ENCODE peak calls at places on chromosome 21, in four cellular contexts. E is keratinocyte, Z is DND-41, K is HCT116. H is an unnamed sample.
A peak's percentile ranks its signal among the peaks of the same experiment; 100 is the strongest.

GRCh38 chr21:31750843-31751242 is 18.9 kb upstream of the SCAF4 start:
- DNase-seq in Z (no peak), E (no peak), K (peak; percentile 50), H (no peak)

GRCh38 chr21:31557956-31558838 is 101.3 kb upstream of the SOD1 start:
- DNase-seq in K (no peak), Z (peak; percentile 59), E (no peak), H (peak; percentile 71)

GRCh38 chr21:43609501-43610340 is 49.6 kb downstream of the HSF2BP start:
- DNase-seq in E (no peak), Z (no peak), K (no peak), H (no peak)

GRCh38 chr21:23008803-23009202 is 2010.6 kb downstream of the NCAM2 start:
- DNase-seq in K (no peak), E (no peak), Z (no peak), H (no peak)

GRCh38 chr21:42641311-42642218 is 11.9 kb upstream of the PDE9A start:
- DNase-seq in E (no peak), Z (no peak), K (no peak), H (no peak)

GRCh38 chr21:32994305-32994704 is 31.4 kb upstream of the OLIG2 start:
- DNase-seq in Z (no peak), E (no peak), K (no peak), H (no peak)

GRCh38 chr21:17045214-17045835 is 467.5 kb upstream of the CXADR start:
- DNase-seq in Z (no peak), K (no peak), E (no peak), H (no peak)

GRCh38 chr21:17708541-17709265 is 96.0 kb upstream of the BTG3 start:
- DNase-seq in K (no peak), E (no peak), Z (no peak), H (no peak)

GRCh38 chr21:37565530-37566223 is 199.1 kb downstream of the DYRK1A start:
- DNase-seq in Z (no peak), E (no peak), K (no peak), H (no peak)

GRCh38 chr21:42677339-42678117 is 24.1 kb downstream of the PDE9A start:
- DNase-seq in E (no peak), Z (peak; percentile 37), K (no peak), H (no peak)

GRCh38 chr21:14690886-14691285 is 144.8 kb upstream of the SAMSN1 start:
- DNase-seq in Z (no peak), E (no peak), K (no peak), H (no peak)

GRCh38 chr21:34583926-34584563 is 30.9 kb downstream of the RCAN1 start:
- DNase-seq in K (no peak), E (no peak), Z (no peak), H (no peak)

GRCh38 chr21:38805282-38806152 is at the start of gene ETS2:
- DNase-seq in E (no peak), K (peak; percentile 87), Z (peak; percentile 97), H (peak; percentile 89)

GRCh38 chr21:37915941-37916794 is at the start of gene KCNJ6:
- DNase-seq in E (no peak), Z (no peak), K (no peak), H (peak; percentile 94)

GRCh38 chr21:17139696-17140095 is 373.1 kb upstream of the CXADR start:
- DNase-seq in E (no peak), Z (peak; percentile 58), K (no peak), H (no peak)

GRCh38 chr21:15423676-15424445 is 305.9 kb upstream of the USP25 start:
- DNase-seq in E (no peak), Z (no peak), K (no peak), H (peak; percentile 74)

GRCh38 chr21:32580949-32581348 is 4.4 kb downstream of the TCP10L start:
- DNase-seq in Z (no peak), E (no peak), K (no peak), H (no peak)

GRCh38 chr21:46562964-46563607 is 41.8 kb downstream of the S100B start:
- DNase-seq in K (no peak), E (no peak), Z (no peak), H (no peak)

GRCh38 chr21:31293986-31294385 is 50.1 kb downstream of the TIAM1 start:
- DNase-seq in Z (no peak), E (no peak), K (peak; percentile 64), H (no peak)

GRCh38 chr21:43786423-43787179 is 2.8 kb upstream of the RRP1 start:
- DNase-seq in E (no peak), Z (no peak), K (no peak), H (no peak)

GRCh38 chr21:31429500-31429899 is 85.4 kb upstream of the TIAM1 start:
- DNase-seq in K (no peak), E (no peak), Z (no peak), H (no peak)

GRCh38 chr21:33403128-33403785 is at the start of gene IFNGR2:
- DNase-seq in Z (peak; percentile 62), K (no peak), E (no peak), H (peak; percentile 77)

DNA sequence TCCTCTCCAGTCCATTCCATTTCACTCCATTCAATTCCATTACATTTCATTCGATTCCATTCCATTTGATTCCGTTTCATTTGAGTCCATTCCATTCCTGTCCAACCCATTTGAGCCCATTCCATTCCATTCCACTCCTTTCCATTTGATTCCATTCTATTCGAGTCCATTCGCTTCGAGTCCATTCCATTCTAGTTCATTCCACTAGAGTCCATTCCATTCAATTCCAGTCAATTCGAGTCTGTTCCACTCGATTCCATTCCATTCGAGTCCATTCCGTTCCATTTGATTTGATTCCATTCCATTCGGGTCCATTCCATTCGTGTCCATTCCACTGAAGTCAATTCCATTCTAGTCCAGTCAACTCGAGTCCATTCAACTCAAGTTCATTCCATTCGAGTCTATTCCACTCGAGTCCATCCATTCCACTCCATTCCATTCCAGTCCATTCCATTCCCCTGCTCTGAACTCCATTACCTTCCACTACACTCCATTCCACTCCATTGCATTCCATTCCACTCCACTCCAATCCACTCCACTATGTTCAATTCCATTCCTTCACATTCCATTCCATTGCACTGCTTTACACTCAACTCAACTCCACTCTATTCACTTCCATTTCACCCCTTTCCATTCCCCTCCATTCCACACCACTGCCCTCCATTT is 2569.4 kb upstream of the TPTE start:
- DNase-seq in K (no peak), E (no peak), Z (no peak), H (no peak)
- H3K9me3 ChIP-seq in K (peaks cover 100% of the 10 kb centered on the region), E (peaks cover 71% of the 10 kb centered on the region), Z (peaks cover 99% of the 10 kb centered on the region), H (peaks cover 96% of the 10 kb centered on the region)

DNA sequence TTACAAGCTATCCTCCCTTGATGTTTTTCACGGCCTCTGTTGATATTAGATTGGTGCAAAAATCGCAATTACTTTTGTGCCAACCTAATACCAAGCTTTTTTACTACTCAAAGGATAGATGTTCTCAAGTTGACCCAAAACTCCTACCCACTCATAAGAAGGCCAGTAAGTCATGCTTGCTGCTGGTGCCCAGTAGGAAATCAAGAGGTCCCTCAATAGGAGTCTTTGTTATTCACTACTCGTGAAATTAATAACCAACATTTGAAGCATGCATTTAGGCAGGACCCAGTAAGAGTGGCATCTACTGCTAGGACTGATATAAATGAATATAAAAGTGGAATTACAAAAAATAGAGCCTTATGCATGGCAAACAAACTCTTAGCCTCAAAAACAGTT is 52.6 kb downstream of the APP start:
- DNase-seq in Z (no peak), K (no peak), E (no peak), H (no peak)
- H4K20me1 ChIP-seq in Z (no peaks in the 10 kb centered on the region), K (peaks cover 12% of the 10 kb centered on the region), E (peaks cover 2% of the 10 kb centered on the region), H (peaks cover 92% of the 10 kb centered on the region)

DNA sequence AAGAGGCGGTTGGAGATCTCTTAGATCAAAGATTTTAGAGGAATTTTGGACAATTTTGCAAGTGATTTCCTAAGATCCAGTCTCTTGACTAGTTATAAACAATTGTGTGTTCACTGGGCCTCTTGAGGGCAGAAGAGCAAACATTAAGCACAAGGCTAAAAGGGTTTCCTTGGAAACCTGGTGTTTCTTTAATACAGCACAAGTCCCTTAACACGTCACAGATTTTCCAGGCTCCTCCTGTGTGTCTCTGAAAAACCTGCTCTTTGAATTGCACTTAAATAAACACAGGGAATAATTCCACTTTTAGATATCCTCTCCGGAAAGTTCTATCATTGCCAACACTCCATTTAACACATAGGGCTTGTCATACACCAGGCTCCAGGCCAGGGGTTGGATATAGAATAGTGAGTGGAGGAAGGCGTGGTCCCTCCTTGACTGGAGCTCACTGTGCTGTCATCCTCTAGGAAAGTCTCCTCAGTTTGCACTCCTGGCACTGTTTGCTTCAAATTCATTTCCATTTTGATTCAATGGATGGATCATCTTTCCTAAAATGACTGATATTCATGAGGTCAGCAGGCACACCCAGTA is 442.5 kb downstream of the DSCAM start:
- DNase-seq in E (no peak), K (no peak), Z (no peak), H (no peak)
- H3K9me3 ChIP-seq in E (no peaks in the 10 kb centered on the region), K (peaks cover 31% of the 10 kb centered on the region), Z (no peaks in the 10 kb centered on the region), H (no peaks in the 10 kb centered on the region)

GRCh38 chr21:29309703-29310102 is 11.0 kb downstream of the BACH1 start:
- DNase-seq in Z (no peak), E (no peak), K (no peak), H (no peak)
- H4K20me1 ChIP-seq in Z (peaks cover 72% of the 10 kb centered on the region), E (no peaks in the 10 kb centered on the region), K (no peaks in the 10 kb centered on the region), H (peaks cover 41% of the 10 kb centered on the region)

DNA sequence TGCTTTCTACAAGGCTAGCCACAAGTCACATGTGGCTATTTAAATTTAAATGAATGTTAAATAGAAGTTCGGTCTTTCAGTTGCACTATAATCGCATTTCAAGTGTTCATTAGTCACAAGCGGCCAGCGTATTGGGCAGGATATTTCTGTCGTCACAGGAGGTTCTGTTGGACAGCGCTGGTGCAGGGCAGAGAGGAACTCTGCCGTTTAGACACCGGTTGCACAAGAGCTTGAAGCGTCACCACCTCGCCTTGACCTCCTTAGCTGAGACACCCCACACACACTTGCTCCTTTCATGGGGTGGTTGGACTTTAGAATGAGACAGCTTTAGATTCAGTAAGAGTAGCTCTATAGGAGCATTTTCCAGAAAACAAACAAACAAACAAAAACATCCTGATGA is 64.1 kb downstream of the BACE2 start:
- DNase-seq in Z (no peak), K (no peak), E (no peak), H (no peak)
- H3K9me3 ChIP-seq in Z (no peaks in the 10 kb centered on the region), K (no peaks in the 10 kb centered on the region), E (no peaks in the 10 kb centered on the region), H (no peaks in the 10 kb centered on the region)

GRCh38 chr21:44869860-44870747 is 3.4 kb downstream of the PTTG1IP start:
- DNase-seq in E (no peak), Z (no peak), K (peak; percentile 93), H (peak; percentile 40)

GRCh38 chr21:44871576-44872265 is 1.8 kb downstream of the PTTG1IP start:
- DNase-seq in Z (no peak), K (no peak), E (no peak), H (no peak)

GRCh38 chr21:44872568-44873355 is 728 bp downstream of the PTTG1IP start:
- DNase-seq in K (no peak), Z (peak; percentile 35), E (no peak), H (peak; percentile 79)

GRCh38 chr21:44872266-44872567 is 1.3 kb downstream of the PTTG1IP start:
- DNase-seq in E (no peak), Z (no peak), K (no peak), H (no peak)

GRCh38 chr21:44870748-44871495 is 2.6 kb downstream of the PTTG1IP start:
- DNase-seq in Z (no peak), K (peak; percentile 21), E (no peak), H (no peak)
- H4K20me1 ChIP-seq in Z (peaks cover 68% of the 10 kb centered on the region), K (no peaks in the 10 kb centered on the region), E (peaks cover 52% of the 10 kb centered on the region), H (peaks cover 69% of the 10 kb centered on the region)

GRCh38 chr21:9772348-9772672 is 749.1 kb upstream of the TPTE start:
- DNase-seq in K (no peak), E (no peak), Z (no peak), H (no peak)
- H3K9me3 ChIP-seq in K (peaks cover 59% of the 10 kb centered on the region), E (peaks cover 38% of the 10 kb centered on the region), Z (peaks cover 42% of the 10 kb centered on the region), H (peaks cover 89% of the 10 kb centered on the region)

GRCh38 chr21:36100971-36101641 is 31.3 kb downstream of the CBR1 start:
- DNase-seq in Z (no peak), K (no peak), E (no peak), H (no peak)
- H4K20me1 ChIP-seq in Z (no peaks in the 10 kb centered on the region), K (no peaks in the 10 kb centered on the region), E (no peaks in the 10 kb centered on the region), H (no peaks in the 10 kb centered on the region)

GRCh38 chr21:9763306-9763705 is 758.1 kb upstream of the TPTE start:
- DNase-seq in E (no peak), K (no peak), Z (no peak), H (no peak)
- H3K9me3 ChIP-seq in E (peaks cover 28% of the 10 kb centered on the region), K (peaks cover 73% of the 10 kb centered on the region), Z (peaks cover 27% of the 10 kb centered on the region), H (peaks cover 84% of the 10 kb centered on the region)

H was measured in neural progenitor cell.